ENCODE peak calls at places on chromosomes 7 and 10, in four cellular contexts. L, R, E and H are unnamed samples.

GRCh38 chr7:105268511-105269392 is 120.0 kb downstream of the SRPK2 start:
- DNase-seq in L (peak), R (peak), E (peak), H (no peak)

GRCh38 chr7:28041508-28042314 is 138.9 kb downstream of the JAZF1 start:
- DNase-seq in L (no peak), R (peak), E (peak), H (no peak)

GRCh38 chr7:2116086-2116810 is 116.5 kb downstream of the MAD1L1 start:
- DNase-seq in L (no peak), R (peak), E (no peak), H (no peak)

GRCh38 chr7:1536105-1536767 is 5.7 kb downstream of the MAFK start:
- DNase-seq in L (no peak), R (no peak), E (no peak), H (no peak)

GRCh38 chr10:80122746-80123145 is 9.8 kb upstream of the PLAC9 start:
- DNase-seq in L (no peak), R (peak), E (no peak), H (no peak)

GRCh38 chr7:44867073-44867990 is 18.0 kb downstream of the PURB start:
- DNase-seq in L (no peak), R (peak), E (peak), H (no peak)

GRCh38 chr7:133061357-133061756 is 20.5 kb downstream of the CHCHD3 start:
- DNase-seq in L (no peak), R (peak), E (no peak), H (no peak)

GRCh38 chr10:5453749-5454489 is 41.6 kb downstream of the NET1 start:
- DNase-seq in L (no peak), R (no peak), E (no peak), H (no peak)

GRCh38 chr10:72085864-72086465 is 2.4 kb downstream of the SPOCK2 start:
- DNase-seq in L (no peak), R (no peak), E (no peak), H (no peak)

GRCh38 chr7:66150471-66150870 is 35.8 kb downstream of the CRCP start:
- DNase-seq in L (peak), R (peak), E (peak), H (no peak)

GRCh38 chr7:96321041-96321669 is 743 bp downstream of the SLC25A13 start:
- DNase-seq in L (peak), R (peak), E (peak), H (peak)

GRCh38 chr7:19377611-19378339 is 232.6 kb upstream of the FERD3L start:
- DNase-seq in L (no peak), R (peak), E (peak), H (no peak)

GRCh38 chr7:151126500-151127137 is 40.3 kb downstream of the AGAP3 start:
- DNase-seq in L (no peak), R (no peak), E (no peak), H (no peak)

GRCh38 chr10:50541317-50541716 is 82.4 kb downstream of the SGMS1 start:
- DNase-seq in L (no peak), R (no peak), E (no peak), H (no peak)

GRCh38 chr10:50544095-50544856 is 79.5 kb downstream of the SGMS1 start:
- DNase-seq in L (no peak), R (no peak), E (no peak), H (no peak)

GRCh38 chr10:50541921-50542320 is 81.8 kb downstream of the SGMS1 start:
- DNase-seq in L (no peak), R (no peak), E (no peak), H (no peak)

GRCh38 chr10:50544857-50545429 is 78.8 kb downstream of the SGMS1 start:
- DNase-seq in L (no peak), R (no peak), E (no peak), H (no peak)

GRCh38 chr10:50542871-50543270 is 80.9 kb downstream of the SGMS1 start:
- DNase-seq in L (no peak), R (no peak), E (no peak), H (no peak)
- TF ChIP-seq CTCF in L (no peak), R (no peak), E (no peak), H (no peak)

GRCh38 chr10:122162566-122163181 is 108.4 kb upstream of the BTBD16 start:
- DNase-seq in L (no peak), R (no peak), E (no peak), H (no peak)
- TF ChIP-seq CTCF in L (no peak), R (peak), E (no peak), H (no peak)

DNA sequence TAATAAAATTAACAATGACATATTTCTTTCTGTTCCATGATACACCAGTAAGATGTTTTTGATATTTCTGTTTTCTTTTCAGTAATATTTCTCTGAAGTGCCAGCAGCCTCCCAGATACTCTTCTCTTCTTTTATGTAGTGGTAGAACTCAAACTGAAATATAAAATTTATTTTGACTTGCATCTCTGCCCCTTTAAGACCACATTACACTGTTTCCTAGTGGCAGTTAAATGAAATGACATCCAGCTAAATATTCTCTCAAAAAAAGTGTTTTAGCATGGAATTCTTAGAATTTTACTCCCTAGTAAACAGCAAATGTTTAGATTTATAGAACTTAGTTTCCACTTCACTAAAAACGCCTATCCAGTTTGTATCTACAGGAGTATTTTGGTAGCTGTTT is 237.2 kb upstream of the MTPN start:
- DNase-seq in L (no peak), R (no peak), E (no peak), H (no peak)
- TF ChIP-seq CTCF in L (no peak), R (no peak), E (peak), H (no peak)

GRCh38 chr7:149256568-149256967 is 5.4 kb upstream of the ZNF783 start:
- DNase-seq in L (no peak), R (no peak), E (no peak), H (no peak)

GRCh38 chr7:149261321-149261828 is 621 bp upstream of the ZNF783 start:
- DNase-seq in L (peak), R (peak), E (peak), H (no peak)

GRCh38 chr7:149266451-149266850 is 4.5 kb downstream of the ZNF783 start:
- DNase-seq in L (no peak), R (no peak), E (no peak), H (no peak)

GRCh38 chr7:149257146-149257545 is 4.8 kb upstream of the ZNF783 start:
- DNase-seq in L (no peak), R (no peak), E (peak), H (no peak)

DNA sequence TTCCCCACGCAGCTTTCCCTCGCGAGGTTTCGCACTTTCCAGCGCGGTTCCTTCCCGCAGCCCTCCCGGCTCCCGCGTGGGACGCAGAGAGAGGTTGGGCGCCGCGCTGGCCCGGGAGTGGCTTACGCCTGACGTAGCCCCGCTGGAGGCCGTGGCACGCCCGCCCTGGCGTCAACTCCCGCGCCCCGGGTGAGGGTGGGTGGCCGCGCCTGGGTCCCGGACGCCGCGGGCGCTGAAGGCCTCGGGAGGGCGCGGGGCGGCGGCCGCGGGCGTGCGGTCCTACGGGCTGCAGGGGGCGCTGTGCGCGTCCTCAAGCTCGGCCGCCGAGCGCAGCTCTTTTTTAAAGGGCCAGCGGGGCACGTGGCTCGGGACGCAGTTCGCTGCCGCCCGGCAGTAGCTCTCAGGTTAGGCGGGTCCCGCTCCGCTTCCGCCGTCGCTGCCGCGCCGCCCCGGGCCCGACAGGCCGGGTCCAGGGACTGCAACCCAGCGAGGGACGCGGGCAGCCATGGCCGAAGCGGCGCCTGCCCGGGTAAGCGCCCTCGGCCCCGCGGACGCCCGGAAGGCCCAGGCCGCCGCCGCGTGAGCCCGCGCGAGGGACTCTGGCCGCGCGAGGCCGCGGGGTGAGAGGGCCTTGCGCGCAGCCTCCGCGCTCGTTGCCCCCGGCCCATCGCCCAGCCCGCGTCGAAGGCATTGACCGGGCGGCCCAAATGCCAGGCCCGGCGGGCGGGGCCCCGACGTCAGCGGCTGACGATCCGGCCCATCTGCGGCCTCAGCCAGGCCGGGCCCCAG is at the start of gene ZNF783:
- DNase-seq in L (peak), R (peak), E (peak), H (peak)
- TF ChIP-seq CTCF in L (peak), R (peak), E (peak), H (peak)

GRCh38 chr10:14485986-14486385 is 155.3 kb upstream of the FRMD4A start:
- DNase-seq in L (no peak), R (no peak), E (no peak), H (no peak)
- TF ChIP-seq CTCF in L (no peak), R (no peak), E (no peak), H (no peak)

DNA sequence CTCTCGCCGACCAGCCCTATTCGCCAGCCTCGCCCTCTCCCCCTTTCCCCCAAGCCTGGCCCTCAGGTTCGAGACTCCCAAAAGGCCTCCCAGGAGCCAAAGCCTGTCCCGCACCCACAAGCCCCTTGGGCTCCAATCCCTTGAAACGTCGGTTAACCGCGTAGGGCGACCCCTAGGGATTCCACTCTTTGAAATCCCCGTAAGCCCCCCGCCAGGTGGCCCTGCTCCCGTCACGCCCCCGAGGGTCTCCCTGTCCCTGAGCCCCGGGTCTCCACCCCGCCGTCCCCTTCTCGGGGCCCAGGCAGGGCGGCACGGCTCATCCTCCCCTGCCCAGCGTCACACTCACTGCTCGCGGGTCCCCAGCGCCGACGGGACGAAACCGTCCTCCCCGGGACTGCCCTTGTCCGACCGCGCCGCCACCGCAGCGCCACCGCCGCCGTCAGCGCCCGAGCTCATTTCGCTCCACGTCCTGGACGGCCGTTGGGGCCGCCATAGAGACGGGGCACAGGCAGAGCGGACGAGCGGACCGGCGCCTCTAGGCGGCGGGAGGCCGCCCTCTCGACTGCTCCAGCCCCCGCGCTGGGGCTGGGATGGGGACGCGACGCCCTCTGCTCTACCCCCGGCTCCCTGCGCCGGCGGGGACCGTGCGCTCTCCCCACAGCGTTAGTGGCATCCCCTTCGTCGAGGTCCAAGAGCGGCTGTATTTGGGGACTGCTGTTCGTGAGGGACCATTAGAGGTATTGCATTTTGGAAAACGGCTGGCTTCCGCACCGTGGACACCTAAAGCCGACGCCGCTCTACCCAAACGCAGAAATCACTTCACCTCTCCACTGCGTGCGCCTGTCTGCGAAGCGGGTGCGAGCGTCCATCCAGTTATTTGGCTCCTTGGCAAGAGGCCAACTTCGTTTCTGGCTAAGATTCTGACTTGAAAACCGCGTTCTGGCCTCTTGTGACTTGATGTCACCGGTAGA is at the start of gene EEF1AKMT2:
- DNase-seq in L (peak), R (peak), E (peak), H (peak)
- TF ChIP-seq CTCF in L (peak), R (peak), E (peak), H (peak)

GRCh38 chr7:55191926-55192692 is 173.0 kb upstream of the LANCL2 start:
- DNase-seq in L (no peak), R (no peak), E (no peak), H (no peak)
- TF ChIP-seq CTCF in L (no peak), R (peak), E (peak), H (no peak)

GRCh38 chr7:127107601-127108007 is 145.1 kb downstream of the GRM8 start:
- DNase-seq in L (peak), R (peak), E (peak), H (no peak)
- TF ChIP-seq CTCF in L (peak), R (peak), E (peak), H (peak)